ENCODE peak calls at places on chromosomes 12 and 14, in four cellular contexts. N is A549, E is K562, A is HepG2. T is an unnamed sample. For H3K4me1, the result is how much of the 10 kb centered on the place peaks cover.

GRCh38 chr14:97713023-97713422 is 915.8 kb downstream of the VRK1 start:
- DNase-seq in N (no peak), E (no peak), A (no peak), T (no peak)

GRCh38 chr14:41785696-41786095 is 179.0 kb downstream of the LRFN5 start:
- DNase-seq in N (no peak), E (no peak), A (peak), T (no peak)

GRCh38 chr12:104414581-104415305 is 42.0 kb upstream of the CHST11 start:
- DNase-seq in N (no peak), E (no peak), A (no peak), T (no peak)

GRCh38 chr12:120536064-120536791 is 2.1 kb downstream of the RNF10 start:
- DNase-seq in N (no peak), E (no peak), A (peak), T (no peak)

GRCh38 chr12:15171015-15171646 is 50.1 kb downstream of the RERG start:
- DNase-seq in N (peak), E (no peak), A (no peak), T (no peak)

GRCh38 chr14:99576304-99576703 is 27.7 kb downstream of the CCDC85C start:
- DNase-seq in N (no peak), E (no peak), A (no peak), T (no peak)

GRCh38 chr12:2417761-2418160 is 365.0 kb downstream of the CACNA1C start:
- DNase-seq in N (no peak), E (no peak), A (no peak), T (no peak)

GRCh38 chr12:112194601-112195247 is 69.4 kb downstream of the TRAFD1 start:
- DNase-seq in N (no peak), E (no peak), A (no peak), T (no peak)

GRCh38 chr14:104387385-104388010 is 192.1 kb upstream of the C14orf180 start:
- DNase-seq in N (no peak), E (no peak), A (no peak), T (no peak)

GRCh38 chr12:53006810-53007742 is 820 bp downstream of the EIF4B start:
- DNase-seq in N (peak), E (peak), A (peak), T (peak)

GRCh38 chr12:56800221-56800620 is 37.1 kb downstream of the HSD17B6 start:
- DNase-seq in N (no peak), E (no peak), A (no peak), T (no peak)

GRCh38 chr14:96084796-96085195 is 45.6 kb downstream of the C14orf132 start:
- DNase-seq in N (no peak), E (no peak), A (no peak), T (no peak)

GRCh38 chr12:42482820-42483533 is 106.6 kb downstream of the PRICKLE1 start:
- DNase-seq in N (peak), E (peak), A (peak), T (peak)

GRCh38 chr12:100565987-100566545 is 7.4 kb upstream of the GAS2L3 start:
- DNase-seq in N (no peak), E (no peak), A (no peak), T (no peak)

GRCh38 chr12:46154221-46154975 is 114.4 kb downstream of the SLC38A1 start:
- DNase-seq in N (peak), E (no peak), A (no peak), T (peak)

GRCh38 chr12:98073610-98074009 is 441.8 kb upstream of the TMPO start:
- DNase-seq in N (no peak), E (no peak), A (no peak), T (no peak)

GRCh38 chr12:45518516-45519235 is 210.8 kb upstream of the ARID2 start:
- DNase-seq in N (no peak), E (no peak), A (no peak), T (no peak)

GRCh38 chr12:127355061-127355820 is 911.7 kb upstream of the TMEM132C start:
- DNase-seq in N (peak), E (peak), A (no peak), T (no peak)

GRCh38 chr12:105107176-105107496 is 395 bp upstream of the WASHC4 start:
- DNase-seq in N (no peak), E (peak), A (no peak), T (peak)

GRCh38 chr12:100827901-100828520 is 33.4 kb downstream of the ANO4 start:
- DNase-seq in N (peak), E (peak), A (peak), T (peak)

GRCh38 chr12:130555628-130556485 is 160.2 kb downstream of the RIMBP2 start:
- DNase-seq in N (no peak), E (no peak), A (no peak), T (no peak)

GRCh38 chr14:54000341-54000811 is 43.8 kb upstream of the BMP4 start:
- DNase-seq in N (no peak), E (no peak), A (no peak), T (peak)

GRCh38 chr12:75721231-75721641 is 209.8 kb upstream of the KRR1 start:
- DNase-seq in N (no peak), E (no peak), A (no peak), T (peak)

GRCh38 chr14:52949711-52950409 is 990 bp downstream of the FERMT2 start:
- DNase-seq in N (peak), E (no peak), A (peak), T (peak)

GRCh38 chr12:43210437-43211197 is 341.4 kb downstream of the ADAMTS20 start:
- DNase-seq in N (no peak), E (no peak), A (no peak), T (peak)

GRCh38 chr12:75389061-75389460 is 1.8 kb upstream of the GLIPR1L2 start:
- DNase-seq in N (no peak), E (no peak), A (no peak), T (peak)

GRCh38 chr14:32383337-32384009 is 54.4 kb downstream of the AKAP6 start:
- DNase-seq in N (no peak), E (no peak), A (no peak), T (no peak)

GRCh38 chr12:113955109-113955970 is 10.8 kb downstream of the RBM19 start:
- DNase-seq in N (peak), E (no peak), A (peak), T (peak)

GRCh38 chr14:102951034-102951433 is 28.6 kb downstream of the AMN start:
- DNase-seq in N (no peak), E (no peak), A (no peak), T (no peak)

GRCh38 chr12:115960868-115961802 is 316.4 kb downstream of the MED13L start:
- DNase-seq in N (no peak), E (no peak), A (no peak), T (no peak)

GRCh38 chr12:45469902-45470301 is 254.0 kb downstream of the ANO6 start:
- DNase-seq in N (no peak), E (no peak), A (no peak), T (no peak)

GRCh38 chr14:67776653-67777322 is 39.6 kb downstream of the ZFYVE26 start:
- DNase-seq in N (no peak), E (no peak), A (no peak), T (no peak)

GRCh38 chr12:116692605-116693004 is 45.3 kb downstream of the SPRING1 start:
- DNase-seq in N (no peak), E (no peak), A (no peak), T (no peak)

GRCh38 chr14:22536853-22537338 is 52.1 kb downstream of the DAD1 start:
- DNase-seq in N (peak), E (peak), A (no peak), T (peak)

GRCh38 chr12:32586390-32586789 is 92.7 kb upstream of the DNM1L start:
- DNase-seq in N (no peak), E (no peak), A (no peak), T (peak)

GRCh38 chr12:2793561-2793960 is 1.2 kb upstream of the FKBP4 start:
- DNase-seq in N (no peak), E (no peak), A (no peak), T (no peak)

GRCh38 chr12:63151898-63152700 is 1.1 kb upstream of the AVPR1A start:
- DNase-seq in N (peak), E (peak), A (peak), T (peak)

GRCh38 chr12:58920956-58921861 is 905 bp upstream of the LRIG3 start:
- DNase-seq in N (no peak), E (no peak), A (peak), T (no peak)

GRCh38 chr12:46443594-46444263 is 71.2 kb upstream of the SLC38A2 start:
- DNase-seq in N (no peak), E (no peak), A (no peak), T (no peak)

GRCh38 chr14:21241218-21241819 is 27.9 kb downstream of the HNRNPC start:
- DNase-seq in N (no peak), E (no peak), A (no peak), T (peak)

GRCh38 chr14:21236948-21237797 is 32.1 kb downstream of the HNRNPC start:
- DNase-seq in N (no peak), E (no peak), A (no peak), T (no peak)

GRCh38 chr14:21238823-21239518 is 30.3 kb downstream of the HNRNPC start:
- DNase-seq in N (no peak), E (no peak), A (no peak), T (no peak)

GRCh38 chr14:21244546-21244945 is 24.7 kb downstream of the HNRNPC start:
- DNase-seq in N (no peak), E (no peak), A (no peak), T (no peak)

GRCh38 chr14:21240417-21240816 is 28.8 kb downstream of the HNRNPC start:
- DNase-seq in N (no peak), E (no peak), A (no peak), T (no peak)
- H3K4me1 ChIP-seq in N (half or more), E (under half), A (half or more), T (under half)

GRCh38 chr12:6067152-6067916 is 57.1 kb downstream of the VWF start:
- DNase-seq in N (peak), E (peak), A (peak), T (peak)
- TF ChIP-seq MAFK in N (no peak), E (no peak), A (no peak), T (no peak)

DNA sequence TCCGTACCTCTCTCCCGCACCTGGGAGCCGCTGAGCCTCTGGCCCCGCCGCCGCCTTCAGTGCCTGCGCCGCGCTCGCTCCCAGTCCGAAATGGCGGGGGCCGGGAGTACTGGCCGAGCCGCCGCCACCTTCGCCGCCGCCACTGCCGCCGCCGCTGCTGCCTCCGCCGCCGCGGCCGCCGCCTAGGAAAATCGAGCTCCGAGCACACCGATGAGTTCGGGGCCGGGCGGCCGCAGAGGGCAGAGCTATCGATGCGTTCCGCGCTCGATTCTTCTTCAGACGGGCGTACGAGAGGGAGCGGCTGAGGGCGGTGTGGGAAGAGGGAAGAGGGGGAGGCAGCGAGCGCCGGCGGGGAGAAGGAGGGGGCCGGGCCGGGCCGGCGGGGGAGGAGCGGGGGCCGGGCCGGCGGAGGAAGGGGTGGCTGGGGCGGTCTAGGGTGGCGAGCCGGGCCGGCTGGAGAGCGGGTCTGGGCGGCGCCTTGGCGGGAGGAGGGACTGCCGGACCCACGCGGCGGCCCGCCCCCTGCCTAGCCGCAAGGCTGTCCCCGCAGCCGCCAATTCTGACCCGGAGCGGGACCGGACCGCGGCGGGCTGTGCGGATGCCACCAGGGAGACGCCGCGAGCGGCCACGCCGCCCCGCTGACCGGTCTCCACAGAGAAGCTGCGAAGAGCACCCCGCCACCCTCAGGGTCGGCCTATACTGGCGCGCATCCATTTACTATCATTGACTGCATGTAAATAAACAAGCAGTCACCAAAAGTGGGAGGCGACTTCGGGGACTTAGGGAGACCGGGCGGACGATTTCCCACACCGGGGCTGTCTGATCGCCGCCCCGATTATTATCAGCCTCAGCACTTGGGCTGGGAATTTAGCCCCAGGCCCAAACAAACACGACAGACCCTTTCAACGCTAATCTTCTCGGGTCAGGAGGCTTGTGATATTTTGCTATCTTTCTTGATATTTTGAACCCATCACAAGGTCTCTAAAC is at the start of gene KRAS:
- DNase-seq in N (peak), E (peak), A (peak), T (peak)
- TF ChIP-seq SMC3 in N (no peak), E (no peak), A (no peak), T (peak)

GRCh38 chr14:69091695-69092094 is 61.2 kb downstream of the DCAF5 start:
- DNase-seq in N (no peak), E (no peak), A (no peak), T (no peak)
- H3K4me1 ChIP-seq in N (under half), E (under half), A (under half), T (under half)

GRCh38 chr12:68185598-68185997 is 26.1 kb upstream of the IFNG start:
- DNase-seq in N (no peak), E (no peak), A (no peak), T (no peak)

DNA sequence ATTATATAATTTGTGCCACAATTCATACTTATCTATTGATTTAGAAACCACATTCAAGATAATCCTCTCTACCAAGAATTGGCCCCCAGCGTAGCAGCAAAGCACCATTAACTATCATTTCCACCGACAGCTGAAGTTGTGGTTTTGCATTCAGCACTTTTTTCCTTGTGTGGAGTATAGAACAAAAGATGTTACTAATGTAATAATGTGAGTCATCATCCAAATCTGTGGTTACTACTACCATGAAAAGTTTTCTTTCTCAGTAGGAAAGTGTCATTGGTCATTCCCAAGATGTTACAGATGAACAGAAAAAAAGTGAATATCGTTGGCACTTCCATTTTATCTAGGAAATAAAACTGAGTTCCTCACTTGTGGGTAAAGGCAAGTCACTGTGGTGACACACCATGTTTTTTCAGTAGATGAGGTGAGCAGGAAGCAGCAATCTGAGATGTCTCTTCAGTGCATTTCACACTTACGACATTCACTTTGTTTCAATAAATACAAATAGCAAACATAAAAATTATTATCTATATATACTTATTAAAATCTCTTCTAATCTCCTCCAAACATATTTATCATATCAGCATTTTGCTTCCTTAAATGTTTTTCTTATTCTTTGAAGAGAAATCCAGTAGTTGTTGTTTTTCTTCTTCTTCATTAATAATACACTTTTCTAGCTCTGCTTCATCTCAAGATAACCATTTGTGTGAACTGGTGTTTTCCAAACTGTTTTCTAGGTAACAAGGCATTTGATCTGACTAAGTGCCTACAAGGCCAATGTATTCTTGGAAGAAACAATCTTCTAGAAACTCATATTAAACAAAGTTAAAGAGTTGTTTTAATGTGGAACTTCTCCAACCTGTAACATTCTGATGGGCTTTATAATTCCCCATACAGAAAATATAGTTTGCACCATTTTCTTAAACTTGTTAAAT is 30.5 kb upstream of the IFNG start:
- DNase-seq in N (no peak), E (no peak), A (no peak), T (peak)
- TF ChIP-seq MAFK in N (no peak), E (no peak), A (no peak), T (no peak)

GRCh38 chr14:50335989-50336391 is 23.9 kb downstream of the DMAC2L start:
- DNase-seq in N (no peak), E (no peak), A (no peak), T (peak)

GRCh38 chr14:50333010-50333409 is 20.9 kb downstream of the DMAC2L start:
- DNase-seq in N (no peak), E (no peak), A (no peak), T (peak)

GRCh38 chr14:50336428-50336827 is 24.3 kb downstream of the DMAC2L start:
- DNase-seq in N (no peak), E (no peak), A (no peak), T (no peak)

GRCh38 chr14:50334211-50334610 is 22.1 kb downstream of the DMAC2L start:
- DNase-seq in N (no peak), E (no peak), A (no peak), T (no peak)

DNA sequence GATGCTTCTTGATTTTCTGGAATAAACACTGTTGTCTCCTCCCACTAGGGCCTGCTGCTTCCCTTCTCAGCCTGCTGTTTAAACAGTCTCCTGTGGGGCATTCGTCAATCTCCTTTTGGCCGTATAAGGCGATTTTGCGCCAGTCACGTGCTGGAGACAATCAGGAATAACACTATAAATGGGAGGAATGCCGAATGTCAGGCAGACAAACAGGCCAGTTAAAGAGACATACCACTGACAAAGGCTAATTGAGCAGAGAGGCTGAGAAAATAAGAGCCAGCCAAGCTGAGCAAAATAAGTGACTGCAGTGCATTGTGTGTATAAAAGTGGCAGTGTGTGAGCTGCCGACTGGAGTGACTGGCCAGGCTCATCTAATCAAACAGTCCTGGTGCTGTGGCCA is 23.3 kb downstream of the DMAC2L start:
- DNase-seq in N (no peak), E (no peak), A (peak), T (peak)
- TF ChIP-seq SMC3 in N (no peak), E (no peak), A (no peak), T (no peak)

GRCh38 chr14:91364524-91365270 is 52.9 kb downstream of the CCDC88C start:
- DNase-seq in N (no peak), E (peak), A (peak), T (no peak)
- H3K4me1 ChIP-seq in N (under half), E (under half), A (under half), T (under half)

GRCh38 chr12:13027032-13027431 is 17.1 kb upstream of the FAM234B start:
- DNase-seq in N (no peak), E (peak), A (no peak), T (no peak)

GRCh38 chr12:13027508-13027907 is 16.7 kb upstream of the FAM234B start:
- DNase-seq in N (no peak), E (no peak), A (no peak), T (no peak)

GRCh38 chr12:13028825-13029570 is 15.2 kb upstream of the FAM234B start:
- DNase-seq in N (no peak), E (no peak), A (no peak), T (no peak)

GRCh38 chr12:13022737-13023370 is 21.3 kb upstream of the FAM234B start:
- DNase-seq in N (no peak), E (no peak), A (no peak), T (peak)

DNA sequence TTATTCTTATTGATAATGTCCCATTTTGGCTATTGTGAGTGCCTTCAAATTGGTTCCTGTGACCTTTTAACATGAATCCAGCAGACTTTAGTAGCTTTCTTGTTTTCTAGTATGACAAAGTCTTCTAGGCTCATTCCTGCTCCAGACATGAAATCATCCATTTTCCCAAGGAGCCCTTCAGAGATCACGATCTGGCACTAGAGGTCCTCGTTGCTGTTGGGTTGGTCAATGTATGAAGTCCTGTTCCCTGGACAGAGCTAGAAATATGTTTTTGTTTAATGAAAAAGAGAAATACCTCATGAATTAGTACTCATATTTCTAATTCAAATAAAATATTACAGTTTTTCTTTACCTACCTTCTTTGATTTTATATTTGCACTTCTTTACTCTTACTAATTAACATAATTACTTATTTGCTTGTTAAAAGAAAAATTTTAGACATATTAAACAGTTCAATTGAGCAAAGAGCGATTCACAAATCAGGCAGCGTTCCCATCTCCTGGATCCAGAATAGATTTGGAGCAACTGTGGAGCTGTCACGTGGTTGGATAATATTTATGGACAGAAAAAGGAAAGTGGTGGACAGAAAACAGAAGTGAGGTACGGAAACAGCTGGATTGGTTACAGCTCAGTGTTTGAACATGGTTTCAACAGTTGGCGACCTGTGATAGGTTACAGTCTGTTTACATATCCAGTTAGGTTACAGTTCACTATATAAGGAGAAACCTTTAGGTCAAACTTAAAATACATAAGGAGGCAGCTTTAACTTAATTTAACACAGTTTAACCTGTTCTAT is 19.8 kb upstream of the FAM234B start:
- DNase-seq in N (peak), E (peak), A (peak), T (peak)
- TF ChIP-seq MAFK in N (no peak), E (no peak), A (no peak), T (no peak)

GRCh38 chr14:64540208-64541202 is at the start of gene HSPA2:
- DNase-seq in N (peak), E (no peak), A (peak), T (peak)
- TF ChIP-seq SMC3 in N (peak), E (no peak), A (peak), T (peak)

T was measured in IMR-90.